ENCODE peak calls at places on chromosomes 13 and 19, in six cellular contexts. Z is stimulated activated CD4-positive, alpha-beta T cell treated with anti-CD3 and anti-CD28 coated beads, TNF-alpha, amount 100 ng/mL, for 24 hours; Y is skeletal muscle cell; B is RKO; T is hepatic stellate cell; K is activated naive CD8-positive, alpha-beta T cell treated with anti-CD3 and anti-CD28 coated beads, Interleukin-2, amount 50 U/mL, for 16 hours. G is an unnamed sample.

GRCh38 chr13:76798037-76798436 is 88.2 kb downstream of the KCTD12 start:
- DNase-seq in Z (no peak), Y (no peak), B (peak; percentile 6), T (no peak), K (no peak), G (no peak)

GRCh38 chr19:50835785-50836542 is 2.6 kb upstream of the KLK15 start:
- DNase-seq in Z (peak; percentile 77), Y (peak; percentile 3), B (peak; percentile 80), T (peak; percentile 67), K (peak; percentile 29), G (peak; percentile 60)

GRCh38 chr13:20037908-20038307 is 79.4 kb downstream of the ZMYM2 start:
- DNase-seq in Z (no peak), Y (no peak), B (no peak), T (no peak), K (no peak), G (no peak)

GRCh38 chr13:70457474-70457873 is 349.2 kb upstream of the KLHL1 start:
- DNase-seq in Z (no peak), Y (no peak), B (no peak), T (no peak), K (no peak), G (no peak)

GRCh38 chr19:44598880-44599279 is 14.5 kb upstream of the IGSF23 start:
- DNase-seq in Z (no peak), Y (no peak), B (no peak), T (no peak), K (no peak), G (no peak)

GRCh38 chr13:23695711-23696512 is 125.7 kb downstream of the TNFRSF19 start:
- DNase-seq in Z (peak; percentile 47), Y (no peak), B (no peak), T (no peak), K (peak; percentile 20), G (peak; percentile 31)

GRCh38 chr13:110916671-110917142 is 1.8 kb upstream of the ANKRD10 start:
- DNase-seq in Z (no peak), Y (peak; percentile 19), B (no peak), T (peak; percentile 87), K (no peak), G (no peak)

GRCh38 chr19:36111200-36111539 is 227 bp downstream of the OVOL3 start:
- DNase-seq in Z (no peak), Y (no peak), B (no peak), T (no peak), K (no peak), G (no peak)

GRCh38 chr19:41172297-41173164 is 20.5 kb upstream of the CYP2S1 start:
- DNase-seq in Z (no peak), Y (no peak), B (no peak), T (no peak), K (no peak), G (no peak)

GRCh38 chr19:54502518-54503048 is at the start of gene LAIR2:
- DNase-seq in Z (no peak), Y (no peak), B (no peak), T (no peak), K (no peak), G (no peak)

GRCh38 chr13:46062190-46062589 is 9.6 kb upstream of the ZC3H13 start:
- DNase-seq in Z (no peak), Y (peak; percentile 64), B (peak; percentile 32), T (no peak), K (no peak), G (no peak)

GRCh38 chr19:16042533-16043085 is 33.7 kb upstream of the TPM4 start:
- DNase-seq in Z (no peak), Y (no peak), B (peak; percentile 44), T (no peak), K (no peak), G (no peak)

GRCh38 chr19:37992761-37993160 is 85.8 kb downstream of the SIPA1L3 start:
- DNase-seq in Z (no peak), Y (no peak), B (no peak), T (no peak), K (no peak), G (no peak)

GRCh38 chr13:109819851-109820250 is 33.5 kb upstream of the IRS2 start:
- DNase-seq in Z (no peak), Y (no peak), B (no peak), T (no peak), K (no peak), G (no peak)

GRCh38 chr13:44231786-44232516 is 141.7 kb upstream of the SERP2 start:
- DNase-seq in Z (no peak), Y (peak; percentile 95), B (peak; percentile 25), T (peak; percentile 46), K (no peak), G (no peak)

GRCh38 chr19:37342753-37343152 is 28.1 kb upstream of the ZNF527 start:
- DNase-seq in Z (no peak), Y (no peak), B (no peak), T (no peak), K (no peak), G (no peak)

GRCh38 chr19:18605546-18606280 is 886 bp downstream of the CRLF1 start:
- DNase-seq in Z (no peak), Y (no peak), B (no peak), T (no peak), K (no peak), G (no peak)

GRCh38 chr19:48543121-48543710 is 8.8 kb upstream of the SULT2B1 start:
- DNase-seq in Z (no peak), Y (no peak), B (peak; percentile 78), T (peak; percentile 64), K (no peak), G (no peak)

GRCh38 chr13:111957913-111958450 is 109.0 kb upstream of the SOX1 start:
- DNase-seq in Z (no peak), Y (no peak), B (no peak), T (no peak), K (no peak), G (no peak)

GRCh38 chr13:50129065-50129922 is 114.0 kb downstream of the KCNRG start:
- DNase-seq in Z (no peak), Y (no peak), B (no peak), T (peak; percentile 41), K (no peak), G (no peak)

GRCh38 chr13:59304596-59304995 is 859.1 kb downstream of the DIAPH3 start:
- DNase-seq in Z (no peak), Y (no peak), B (no peak), T (no peak), K (no peak), G (no peak)

GRCh38 chr13:25111557-25111956 is 15.6 kb downstream of the PABPC3 start:
- DNase-seq in Z (no peak), Y (no peak), B (peak; percentile 3), T (no peak), K (no peak), G (no peak)

GRCh38 chr19:11421607-11422098 is 2.5 kb upstream of the RGL3 start:
- DNase-seq in Z (peak; percentile 37), Y (no peak), B (no peak), T (no peak), K (no peak), G (peak; percentile 23)

GRCh38 chr19:10000171-10000826 is 10.0 kb downstream of the COL5A3 start:
- DNase-seq in Z (peak; percentile 66), Y (no peak), B (peak; percentile 71), T (peak; percentile 86), K (peak; percentile 31), G (peak; percentile 55)

GRCh38 chr13:45630791-45631190 is 15.3 kb upstream of the ERICH6B start:
- DNase-seq in Z (no peak), Y (no peak), B (no peak), T (no peak), K (no peak), G (no peak)

GRCh38 chr19:48121909-48122371 is 11.3 kb upstream of the PLA2G4C start:
- DNase-seq in Z (no peak), Y (no peak), B (no peak), T (no peak), K (no peak), G (no peak)

GRCh38 chr19:2719910-2720776 is 1.0 kb downstream of the DIRAS1 start:
- DNase-seq in Z (no peak), Y (no peak), B (peak; percentile 29), T (peak; percentile 79), K (no peak), G (no peak)

GRCh38 chr19:18520848-18521691 is 800 bp downstream of the ELL start:
- DNase-seq in Z (no peak), Y (no peak), B (peak; percentile 28), T (no peak), K (no peak), G (no peak)

GRCh38 chr13:95784161-95784880 is 107.4 kb downstream of the DNAJC3 start:
- DNase-seq in Z (no peak), Y (peak; percentile 63), B (peak; percentile 19), T (peak; percentile 63), K (no peak), G (no peak)

GRCh38 chr19:40521276-40521675 is 54.5 kb downstream of the SPTBN4 start:
- DNase-seq in Z (no peak), Y (no peak), B (peak; percentile 38), T (no peak), K (no peak), G (no peak)

GRCh38 chr19:54470991-54471782 is 1.9 kb downstream of the CDC42EP5 start:
- DNase-seq in Z (no peak), Y (no peak), B (peak; percentile 52), T (peak; percentile 55), K (no peak), G (no peak)

GRCh38 chr19:35714601-35715354 is 3.0 kb upstream of the KMT2B start:
- DNase-seq in Z (no peak), Y (no peak), B (no peak), T (no peak), K (no peak), G (no peak)

GRCh38 chr13:96994030-96994848 is at the start of gene OXGR1:
- DNase-seq in Z (no peak), Y (no peak), B (no peak), T (no peak), K (no peak), G (no peak)

GRCh38 chr19:1168877-1169791 is 4.9 kb downstream of the SBNO2 start:
- DNase-seq in Z (no peak), Y (no peak), B (peak; percentile 92), T (peak; percentile 91), K (no peak), G (no peak)

G was measured in activated CD4-positive, alpha-beta T cell treated with anti-CD3 and anti-CD28 coated beads for 4 hours.